ENCODE peak calls at places on chromosomes 4 and X, in eight cellular contexts. F is hepatocyte, Z is stomach, Q is left lung, B is iPS DF 6.9, D is adipocyte, J is HCT116, A is spleen. X is an unnamed sample.

GRCh38 chr4:170827562-170828260 is 738.0 kb upstream of the AADAT start:
- DNase-seq in F (no peak), Z (no peak), Q (no peak), B (no peak), D (peak; percentile 47), J (no peak), A (no peak), X (no peak)

GRCh38 chr4:146567396-146567795 is 45.7 kb upstream of the SLC10A7 start:
- DNase-seq in F (no peak), Z (no peak), Q (no peak), B (no peak), D (no peak), J (no peak), A (no peak), X (no peak)

GRCh38 chrX:107549504-107549903 is 78.8 kb upstream of the PRPS1 start:
- DNase-seq in F (no peak), Z (no peak), Q (no peak), B (no peak), D (no peak), J (no peak), A (no peak), X (no peak)

GRCh38 chr4:123876640-123877039 is 480.0 kb downstream of the SPRY1 start:
- DNase-seq in F (no peak), Z (no peak), Q (no peak), B (no peak), D (no peak), J (no peak), A (no peak), X (no peak)

GRCh38 chr4:182918044-182918607 is 940 bp upstream of the DCTD start:
- DNase-seq in F (no peak), Z (no peak), Q (no peak), B (no peak), D (no peak), J (no peak), A (no peak), X (no peak)

GRCh38 chr4:17055788-17056187 is 157.3 kb upstream of the LDB2 start:
- DNase-seq in F (no peak), Z (no peak), Q (no peak), B (no peak), D (peak; percentile 70), J (no peak), A (no peak), X (no peak)

GRCh38 chr4:55906999-55907398 is 41.7 kb upstream of the CEP135 start:
- DNase-seq in F (no peak), Z (no peak), Q (no peak), B (no peak), D (peak; percentile 27), J (peak; percentile 64), A (no peak), X (no peak)

GRCh38 chr4:23327120-23327519 is 562.7 kb downstream of the PPARGC1A start:
- DNase-seq in F (no peak), Z (no peak), Q (no peak), B (no peak), D (no peak), J (no peak), A (no peak), X (no peak)

GRCh38 chr4:162510115-162510514 is 346.3 kb upstream of the FSTL5 start:
- DNase-seq in F (no peak), Z (no peak), Q (no peak), B (no peak), D (no peak), J (no peak), A (no peak), X (no peak)

GRCh38 chrX:37976153-37976552 is 30.2 kb upstream of the SYTL5 start:
- DNase-seq in F (no peak), Z (no peak), Q (no peak), B (no peak), D (no peak), J (no peak), A (no peak), X (no peak)

GRCh38 chrX:101462892-101463291 is 22.4 kb upstream of the ARMCX4 start:
- DNase-seq in F (no peak), Z (no peak), Q (no peak), B (no peak), D (peak; percentile 36), J (peak; percentile 15), A (no peak), X (no peak)

GRCh38 chrX:78945186-78945912 is at the start of gene P2RY10:
- DNase-seq in F (no peak), Z (no peak), Q (no peak), B (no peak), D (no peak), J (no peak), A (no peak), X (peak; percentile 23)

GRCh38 chr4:96093057-96093456 is 253.2 kb downstream of the PDHA2 start:
- DNase-seq in F (no peak), Z (peak; percentile 71), Q (no peak), B (no peak), D (no peak), J (no peak), A (no peak), X (no peak)

GRCh38 chr4:74926007-74926406 is 6.9 kb upstream of the PARM1 start:
- DNase-seq in F (no peak), Z (no peak), Q (no peak), B (no peak), D (no peak), J (no peak), A (no peak), X (no peak)

GRCh38 chr4:97720869-97721432 is 422.3 kb downstream of the STPG2 start:
- DNase-seq in F (peak; percentile 28), Z (no peak), Q (no peak), B (no peak), D (peak; percentile 34), J (peak; percentile 54), A (no peak), X (no peak)

GRCh38 chrX:37824491-37825224 is 22.7 kb downstream of the DYNLT3 start:
- DNase-seq in F (no peak), Z (no peak), Q (no peak), B (no peak), D (no peak), J (no peak), A (no peak), X (no peak)

GRCh38 chr4:83334425-83335241 is at the start of gene HPSE:
- DNase-seq in F (peak; percentile 74), Z (peak; percentile 88), Q (peak; percentile 95), B (no peak), D (peak; percentile 80), J (peak; percentile 49), A (peak; percentile 94), X (peak; percentile 60)

GRCh38 chrX:49060914-49061313 is 2.1 kb downstream of the CCDC120 start:
- DNase-seq in F (peak; percentile 56), Z (no peak), Q (no peak), B (no peak), D (no peak), J (no peak), A (no peak), X (no peak)

GRCh38 chr4:102809190-102809589 is 18.2 kb downstream of the UBE2D3 start:
- DNase-seq in F (no peak), Z (no peak), Q (no peak), B (no peak), D (no peak), J (no peak), A (no peak), X (no peak)
- H3K9me3 ChIP-seq in F (no peaks in the 10 kb centered on the region), Z (no peaks in the 10 kb centered on the region), Q (no peaks in the 10 kb centered on the region), B (no peaks in the 10 kb centered on the region), D (no peaks in the 10 kb centered on the region), J (no peaks in the 10 kb centered on the region), A (no peaks in the 10 kb centered on the region), X (no peaks in the 10 kb centered on the region)

DNA sequence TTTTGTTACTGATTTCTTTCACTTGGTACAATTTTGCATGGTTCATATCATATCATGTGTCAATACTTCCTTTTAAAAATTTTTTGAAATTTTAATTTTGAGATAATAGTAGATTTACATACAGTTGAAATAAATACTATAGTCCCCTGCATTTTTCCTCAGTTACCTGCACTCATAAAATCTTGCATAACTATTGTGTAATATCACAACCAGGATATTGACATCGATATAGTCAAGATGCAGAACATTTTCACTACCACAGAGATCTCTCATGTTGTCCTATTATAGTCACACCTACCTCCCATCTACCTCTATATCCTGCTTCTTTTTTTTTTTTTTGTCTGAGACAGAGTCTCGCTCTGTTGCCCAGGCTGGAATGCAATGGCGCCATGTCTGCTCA is 36.7 kb upstream of the MSN start:
- DNase-seq in F (no peak), Z (no peak), Q (no peak), B (no peak), D (no peak), J (no peak), A (no peak), X (no peak)
- H3K9me3 ChIP-seq in F (no peaks in the 10 kb centered on the region), Z (no peaks in the 10 kb centered on the region), Q (no peaks in the 10 kb centered on the region), B (no peaks in the 10 kb centered on the region), D (no peaks in the 10 kb centered on the region), J (no peaks in the 10 kb centered on the region), A (peaks cover 12% of the 10 kb centered on the region), X (no peaks in the 10 kb centered on the region)

DNA sequence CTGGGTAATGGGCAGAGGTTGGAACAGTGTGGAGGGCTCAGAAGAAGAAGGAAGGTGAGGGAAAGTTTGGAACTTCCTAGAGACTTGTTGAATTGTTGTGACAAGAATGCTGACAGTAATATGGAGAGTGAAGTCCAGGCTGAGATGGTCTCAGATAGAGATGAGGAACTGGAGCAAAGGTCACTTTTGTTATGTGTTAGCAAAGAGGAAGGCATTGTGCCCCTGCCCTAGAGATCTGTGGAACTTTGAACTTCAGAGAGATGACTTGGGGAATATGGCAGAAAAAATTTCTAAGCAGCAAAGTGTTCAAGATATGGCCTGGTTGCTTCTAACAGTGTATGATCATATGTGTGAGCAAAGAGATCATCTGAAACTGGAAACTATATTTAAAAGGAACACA is 37.9 kb upstream of the MSX1 start:
- DNase-seq in F (no peak), Z (no peak), Q (no peak), B (no peak), D (no peak), J (no peak), A (no peak), X (no peak)
- H3K9me3 ChIP-seq in F (no peaks in the 10 kb centered on the region), Z (no peaks in the 10 kb centered on the region), Q (no peaks in the 10 kb centered on the region), B (no peaks in the 10 kb centered on the region), D (peaks cover 6% of the 10 kb centered on the region), J (no peaks in the 10 kb centered on the region), A (peaks cover 15% of the 10 kb centered on the region), X (no peaks in the 10 kb centered on the region)

GRCh38 chr4:157840630-157841029 is 332.2 kb downstream of the GASK1B start:
- DNase-seq in F (no peak), Z (no peak), Q (no peak), B (no peak), D (no peak), J (no peak), A (no peak), X (no peak)

GRCh38 chr4:157832596-157832995 is 340.2 kb downstream of the GASK1B start:
- DNase-seq in F (peak; percentile 25), Z (no peak), Q (no peak), B (no peak), D (no peak), J (no peak), A (no peak), X (no peak)

GRCh38 chr4:157838366-157838765 is 334.5 kb downstream of the GASK1B start:
- DNase-seq in F (no peak), Z (no peak), Q (no peak), B (no peak), D (peak; percentile 30), J (no peak), A (no peak), X (no peak)

DNA sequence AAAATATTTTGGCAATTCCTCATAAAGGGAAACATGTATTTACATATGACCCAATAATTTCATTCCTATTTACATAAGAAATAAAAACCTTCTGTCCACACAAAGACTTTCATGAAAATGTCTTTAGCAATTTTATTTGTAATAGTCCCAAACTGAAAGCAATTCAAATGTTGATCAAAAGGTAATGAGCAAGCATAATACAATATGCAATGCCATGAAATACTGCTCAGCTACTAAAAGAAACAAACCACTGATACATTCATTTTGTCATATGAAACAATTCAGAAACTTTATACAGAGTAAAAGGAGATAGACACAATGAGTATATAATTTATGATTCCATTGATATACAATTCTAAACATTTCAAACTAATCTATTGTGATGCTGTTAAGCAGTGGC is 335.8 kb downstream of the GASK1B start:
- DNase-seq in F (no peak), Z (no peak), Q (no peak), B (no peak), D (peak; percentile 3), J (no peak), A (no peak), X (no peak)
- H3K9me3 ChIP-seq in F (no peaks in the 10 kb centered on the region), Z (no peaks in the 10 kb centered on the region), Q (no peaks in the 10 kb centered on the region), B (no peaks in the 10 kb centered on the region), D (no peaks in the 10 kb centered on the region), J (no peaks in the 10 kb centered on the region), A (no peaks in the 10 kb centered on the region), X (no peaks in the 10 kb centered on the region)